ENCODE peak calls at places on chromosome 12, in ten cellular contexts. W is iPS DF 6.9, K is hepatic stellate cell, B is heart left ventricle, J is myocyte, A is mucosa of gallbladder, T is cardiac fibroblast, S is progenitor cell of endocrine pancreas, X is fibroblast of the conjunctiva, P is H54. Y is an unnamed sample.

GRCh38 chr12:11657511-11657910 is 8.0 kb downstream of the ETV6 start:
- DNase-seq in P (no peak), S (no peak), A (no peak), B (no peak), W (no peak), X (no peak), K (no peak), J (no peak), T (peak), Y (no peak)

GRCh38 chr12:22234561-22234960 is 99.9 kb downstream of the ST8SIA1 start:
- DNase-seq in X (peak), S (no peak), B (no peak), P (no peak), A (no peak), T (peak), K (no peak), W (no peak), J (peak), Y (peak)

GRCh38 chr12:41983394-41983793 is 161.3 kb downstream of the GXYLT1 start:
- DNase-seq in X (no peak), T (no peak), W (no peak), P (no peak), S (no peak), B (no peak), J (no peak), A (no peak), K (no peak), Y (no peak)

GRCh38 chr12:131700271-131700670 is 10.6 kb upstream of the SFSWAP start:
- DNase-seq in J (no peak), T (no peak), P (no peak), K (no peak), X (no peak), S (no peak), A (no peak), W (no peak), B (no peak), Y (no peak)

GRCh38 chr12:12190087-12190809 is 76.6 kb downstream of the LRP6 start:
- DNase-seq in K (no peak), T (peak), B (no peak), J (peak), P (no peak), A (no peak), S (no peak), W (no peak), X (no peak), Y (no peak)

GRCh38 chr12:68349921-68350606 is 17.9 kb upstream of the MDM1 start:
- DNase-seq in X (no peak), P (no peak), J (peak), B (no peak), T (no peak), K (no peak), S (no peak), A (no peak), W (no peak), Y (no peak)

GRCh38 chr12:24227550-24227949 is 278.1 kb upstream of the SOX5 start:
- DNase-seq in P (no peak), S (no peak), X (no peak), A (no peak), W (no peak), B (no peak), J (no peak), T (peak), K (no peak), Y (no peak)

GRCh38 chr12:120055639-120056038 is 60.9 kb downstream of the RAB35 start:
- DNase-seq in S (no peak), B (no peak), T (no peak), K (no peak), X (no peak), J (no peak), W (no peak), P (no peak), A (no peak), Y (no peak)

GRCh38 chr12:2640709-2641108 is 154.1 kb upstream of the FKBP4 start:
- DNase-seq in A (peak), W (no peak), X (peak), B (peak), S (no peak), T (peak), J (peak), P (peak), K (peak), Y (peak)

GRCh38 chr12:68675098-68675842 is 11.5 kb upstream of the NUP107 start:
- DNase-seq in K (no peak), B (peak), P (no peak), X (no peak), T (no peak), A (peak), W (no peak), J (no peak), S (no peak), Y (no peak)

GRCh38 chr12:58415716-58416115 is 474.3 kb downstream of the ATP23 start:
- DNase-seq in K (no peak), X (no peak), J (no peak), A (no peak), P (no peak), T (no peak), B (no peak), S (no peak), W (no peak), Y (peak)

GRCh38 chr12:17992002-17992656 is 97.9 kb downstream of the RERGL start:
- DNase-seq in P (no peak), K (peak), S (peak), B (no peak), X (peak), A (no peak), J (peak), W (no peak), T (peak), Y (peak)

GRCh38 chr12:6769003-6769389 is 2.8 kb downstream of the PTMS start:
- DNase-seq in J (peak), A (peak), K (no peak), B (no peak), W (no peak), X (no peak), P (no peak), S (peak), T (no peak), Y (no peak)

GRCh38 chr12:110343921-110344555 is 59.5 kb downstream of the ANAPC7 start:
- DNase-seq in S (no peak), A (no peak), K (no peak), W (no peak), T (no peak), X (no peak), B (no peak), P (no peak), J (no peak), Y (no peak)

GRCh38 chr12:22169281-22169824 is 123.3 kb downstream of the CMAS start:
- DNase-seq in J (no peak), W (no peak), P (no peak), B (no peak), X (no peak), S (no peak), T (no peak), K (no peak), A (no peak), Y (no peak)

GRCh38 chr12:14216405-14217294 is 148.8 kb upstream of the ATF7IP start:
- DNase-seq in K (peak), W (no peak), J (peak), S (no peak), A (no peak), P (no peak), T (peak), X (no peak), B (no peak), Y (peak)

GRCh38 chr12:46977976-46978375 is 101.4 kb upstream of the PCED1B start:
- DNase-seq in W (no peak), S (no peak), A (no peak), J (peak), K (no peak), X (no peak), T (no peak), B (no peak), P (no peak), Y (no peak)

Y was measured in fibroblast of the aortic adventitia.